ENCODE peak calls at places on chromosomes 1 and 21, in six cellular contexts. Q, E, X, L, W and H are unnamed samples.

GRCh38 chr1:201756411-201756810 is 72.5 kb upstream of the IPO9 start:
- DNase-seq in Q (no peak), E (no peak), X (no peak), L (no peak), W (no peak), H (no peak)

GRCh38 chr21:31298618-31299269 is 45.3 kb downstream of the TIAM1 start:
- DNase-seq in Q (no peak), E (no peak), X (no peak), L (no peak), W (no peak), H (no peak)

GRCh38 chr1:199083680-199084079 is 444.8 kb downstream of the PTPRC start:
- DNase-seq in Q (peak; percentile 6), E (no peak), X (peak; percentile 40), L (no peak), W (no peak), H (no peak)

GRCh38 chr1:3903141-3904005 is 3.3 kb upstream of the C1orf174 start:
- DNase-seq in Q (no peak), E (no peak), X (no peak), L (no peak), W (peak; percentile 44), H (no peak)

GRCh38 chr1:232634086-232634485 is 4.2 kb upstream of the SIPA1L2 start:
- DNase-seq in Q (no peak), E (no peak), X (no peak), L (no peak), W (no peak), H (no peak)

GRCh38 chr1:37151789-37152188 is 117.5 kb upstream of the GRIK3 start:
- DNase-seq in Q (no peak), E (no peak), X (no peak), L (no peak), W (no peak), H (no peak)

GRCh38 chr21:24759348-24760118 is 847.7 kb downstream of the MRPL39 start:
- DNase-seq in Q (no peak), E (no peak), X (no peak), L (no peak), W (no peak), H (no peak)

GRCh38 chr1:8702848-8703810 is 114.3 kb downstream of the RERE start:
- DNase-seq in Q (peak; percentile 68), E (peak; percentile 35), X (peak; percentile 92), L (peak; percentile 54), W (peak; percentile 100), H (peak; percentile 66)

GRCh38 chr1:1100296-1100695 is 15.6 kb downstream of the C1orf159 start:
- DNase-seq in Q (no peak), E (no peak), X (no peak), L (no peak), W (no peak), H (no peak)

GRCh38 chr1:60764489-60764888 is 317.9 kb upstream of the NFIA start:
- DNase-seq in Q (no peak), E (no peak), X (no peak), L (no peak), W (no peak), H (no peak)